ENCODE peak calls at places on chromosome 9, in ten cellular contexts. D, J, A, M, S, L, Y, G, K and C are unnamed samples.
A peak's percentile ranks its signal among the peaks of the same experiment; 100 is the strongest.

GRCh38 chr9:105242557-105242956 is 1.9 kb upstream of the SLC44A1 start:
- DNase-seq in G (peak; percentile 46), K (no peak), S (peak; percentile 74), A (no peak), L (no peak), J (no peak), Y (no peak), M (no peak), D (no peak), C (no peak)

GRCh38 chr9:94945191-94946144 is 219.0 kb downstream of the AOPEP start:
- DNase-seq in J (peak; percentile 86), K (peak; percentile 84), G (peak; percentile 85), A (peak; percentile 81), Y (no peak), D (peak; percentile 87), S (peak; percentile 93), M (peak; percentile 63), L (peak; percentile 41), C (no peak)

GRCh38 chr9:134294228-134295071 is 31.8 kb upstream of the RXRA start:
- DNase-seq in K (no peak), D (peak; percentile 53), L (peak; percentile 38), G (no peak), M (peak; percentile 30), A (no peak), Y (no peak), J (peak; percentile 81), S (no peak), C (no peak)

GRCh38 chr9:73775757-73776156 is 624.1 kb downstream of the ANXA1 start:
- DNase-seq in A (no peak), K (no peak), S (peak; percentile 1), J (no peak), L (no peak), G (no peak), Y (no peak), D (no peak), M (no peak), C (no peak)

GRCh38 chr9:34980181-34980761 is 9.3 kb upstream of the DNAJB5 start:
- DNase-seq in J (no peak), G (no peak), K (no peak), A (no peak), Y (no peak), D (no peak), S (no peak), L (no peak), M (no peak), C (no peak)

GRCh38 chr9:37929441-37929895 is 25.5 kb upstream of the SLC25A51 start:
- DNase-seq in Y (no peak), M (no peak), A (no peak), K (no peak), J (no peak), D (peak; percentile 64), G (peak; percentile 78), S (no peak), L (no peak), C (no peak)

GRCh38 chr9:95089916-95090791 is 227.4 kb downstream of the FANCC start:
- DNase-seq in K (no peak), M (peak; percentile 66), J (peak; percentile 80), D (no peak), Y (no peak), A (peak; percentile 46), S (no peak), L (no peak), G (no peak), C (no peak)

GRCh38 chr9:16618524-16618923 is 251.9 kb downstream of the BNC2 start:
- DNase-seq in M (no peak), K (no peak), S (no peak), J (no peak), G (no peak), Y (no peak), D (no peak), A (no peak), L (no peak), C (no peak)

GRCh38 chr9:96523429-96523828 is 73.5 kb downstream of the HABP4 start:
- DNase-seq in Y (no peak), D (peak; percentile 23), K (no peak), L (peak; percentile 66), J (no peak), A (no peak), M (peak; percentile 78), G (peak; percentile 43), S (peak; percentile 64), C (no peak)

GRCh38 chr9:34994429-34995287 is 5.1 kb downstream of the DNAJB5 start:
- DNase-seq in J (no peak), L (no peak), Y (no peak), D (peak; percentile 39), G (peak; percentile 68), S (peak; percentile 65), M (no peak), A (peak; percentile 58), K (no peak), C (no peak)

GRCh38 chr9:133423216-133423615 is 1.0 kb downstream of the ADAMTS13 start:
- DNase-seq in S (no peak), G (no peak), A (no peak), L (no peak), J (no peak), Y (no peak), D (no peak), M (no peak), K (peak; percentile 38), C (no peak)

GRCh38 chr9:79661926-79662552 is 90.3 kb downstream of the TLE4 start:
- DNase-seq in G (no peak), J (no peak), D (no peak), Y (no peak), K (no peak), M (no peak), L (no peak), S (no peak), A (no peak), C (no peak)

GRCh38 chr9:87267701-87268100 is 230.0 kb upstream of the DAPK1 start:
- DNase-seq in G (peak; percentile 38), M (peak; percentile 52), K (no peak), A (no peak), L (no peak), D (peak; percentile 93), J (peak; percentile 68), Y (no peak), S (no peak), C (no peak)

GRCh38 chr9:109048822-109049221 is 35.5 kb upstream of the CTNNAL1 start:
- DNase-seq in M (no peak), J (no peak), A (no peak), S (no peak), L (no peak), Y (no peak), K (no peak), D (no peak), G (no peak), C (no peak)
- H3K4me3 ChIP-seq in M (no peak overlapping the region), J (no peak overlapping the region), A (no peak overlapping the region), S (no peak overlapping the region), L (no peak overlapping the region), Y (no peak overlapping the region), K (no peak overlapping the region), D (no peak overlapping the region), G (no peak overlapping the region), C (no peak overlapping the region)

DNA sequence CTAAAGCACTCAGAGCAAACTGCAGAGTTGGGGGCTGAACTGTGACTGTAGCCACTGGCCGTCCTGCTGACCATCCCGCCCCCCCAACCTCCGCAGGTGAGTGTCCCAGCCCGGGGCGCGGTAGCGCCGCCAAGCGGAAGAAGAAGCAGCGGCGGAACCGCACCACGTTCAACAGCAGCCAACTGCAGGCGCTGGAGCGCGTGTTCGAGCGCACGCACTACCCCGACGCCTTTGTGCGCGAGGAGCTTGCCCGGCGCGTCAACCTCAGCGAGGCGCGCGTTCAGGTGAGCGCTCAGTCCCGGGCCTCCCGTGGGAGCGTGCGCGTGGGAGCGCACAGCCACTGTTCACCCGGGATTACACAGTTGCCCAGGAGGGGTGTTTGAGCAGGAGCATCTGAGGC is 33.7 kb downstream of the PTGES start:
- DNase-seq in K (no peak), G (no peak), A (no peak), Y (no peak), L (no peak), S (no peak), D (no peak), M (no peak), J (no peak), C (no peak)
- TF ChIP-seq CTCF in K (no peak), G (no peak), A (no peak), Y (no peak), L (no peak), S (no peak), D (no peak), M (no peak), J (no peak), C (no peak)

GRCh38 chr9:136297016-136297691 is 6.7 kb downstream of the CCDC187 start:
- DNase-seq in D (no peak), A (no peak), S (no peak), L (no peak), K (no peak), M (no peak), G (no peak), J (no peak), Y (peak; percentile 36), C (no peak)
- H3K4me3 ChIP-seq in D (no peak overlapping the region), A (no peak overlapping the region), S (no peak overlapping the region), L (no peak overlapping the region), K (no peak overlapping the region), M (no peak overlapping the region), G (no peak overlapping the region), J (no peak overlapping the region), Y (no peak overlapping the region), C (peak overlapping the region; percentile 24)

GRCh38 chr9:20538092-20538491 is 84.2 kb downstream of the MLLT3 start:
- DNase-seq in Y (no peak), M (no peak), L (no peak), A (no peak), K (no peak), D (no peak), G (no peak), S (no peak), J (no peak), C (no peak)

GRCh38 chr9:20532584-20532983 is 89.7 kb downstream of the MLLT3 start:
- DNase-seq in A (no peak), G (no peak), M (no peak), S (no peak), Y (no peak), J (no peak), K (no peak), L (no peak), D (no peak), C (no peak)

GRCh38 chr9:20538956-20539355 is 83.3 kb downstream of the MLLT3 start:
- DNase-seq in D (peak; percentile 53), M (no peak), S (peak; percentile 31), G (peak; percentile 28), A (no peak), K (no peak), J (no peak), L (no peak), Y (no peak), C (no peak)

GRCh38 chr9:20540169-20540863 is 82.0 kb downstream of the MLLT3 start:
- DNase-seq in J (no peak), G (no peak), K (no peak), L (no peak), Y (no peak), A (no peak), M (no peak), S (no peak), D (no peak), C (no peak)

DNA sequence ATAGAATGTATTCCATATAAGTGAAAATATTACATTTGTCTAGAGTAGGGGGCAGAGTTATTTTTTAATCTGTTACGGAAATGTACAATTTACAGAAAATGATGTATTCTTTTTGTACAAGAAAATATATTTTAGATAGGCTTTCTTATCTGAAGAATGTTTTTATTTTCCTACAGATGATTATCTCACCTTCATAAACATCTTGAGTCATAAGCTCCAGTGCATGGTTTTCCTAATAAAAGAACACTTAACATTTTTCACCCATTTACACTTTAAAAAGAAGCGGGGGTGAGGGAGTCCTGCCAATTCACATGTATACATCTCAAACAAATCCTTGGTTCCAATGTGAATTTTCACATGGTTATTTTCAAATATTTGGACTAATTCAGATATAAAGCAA is 85.0 kb downstream of the MLLT3 start:
- DNase-seq in K (no peak), D (no peak), G (no peak), S (no peak), J (no peak), L (no peak), Y (no peak), A (no peak), M (no peak), C (no peak)
- TF ChIP-seq CTCF in K (no peak), D (no peak), G (no peak), S (no peak), J (no peak), L (no peak), Y (no peak), A (no peak), M (no peak), C (no peak)